ENCODE peak calls at places on chromosomes 4 and X, in six cellular contexts. One of them, this sample, is unnamed.

GRCh38 chr4:38319456-38320348 is 344.3 kb upstream of the KLF3 start:
- DNase-seq in cardiac muscle cell: peak
- DNase-seq in dorsolateral prefrontal cortex: peak
- DNase-seq in OCI-LY7: peak
- DNase-seq in MM.1S: peak
- DNase-seq in A549: peak
- DNase-seq in this sample: peak

GRCh38 chr4:67717586-67717985 is 16.6 kb upstream of the UBA6 start:
- DNase-seq in cardiac muscle cell: no peak
- DNase-seq in dorsolateral prefrontal cortex: no peak
- DNase-seq in OCI-LY7: no peak
- DNase-seq in MM.1S: no peak
- DNase-seq in A549: no peak
- DNase-seq in this sample: no peak

GRCh38 chrX:35919536-35920309 is at the start of gene CFAP47:
- DNase-seq in cardiac muscle cell: peak
- DNase-seq in dorsolateral prefrontal cortex: peak
- DNase-seq in OCI-LY7: no peak
- DNase-seq in MM.1S: peak
- DNase-seq in A549: peak
- DNase-seq in this sample: no peak

GRCh38 chr4:163878336-163879121 is 384.0 kb downstream of the TMA16 start:
- DNase-seq in cardiac muscle cell: no peak
- DNase-seq in dorsolateral prefrontal cortex: no peak
- DNase-seq in OCI-LY7: no peak
- DNase-seq in MM.1S: no peak
- DNase-seq in A549: no peak
- DNase-seq in this sample: no peak

GRCh38 chr4:99275050-99275449 is 15.7 kb downstream of the ADH1A start:
- DNase-seq in cardiac muscle cell: no peak
- DNase-seq in dorsolateral prefrontal cortex: no peak
- DNase-seq in OCI-LY7: no peak
- DNase-seq in MM.1S: no peak
- DNase-seq in A549: no peak
- DNase-seq in this sample: no peak

GRCh38 chr4:22202351-22203343 is 254.1 kb upstream of the KCNIP4 start:
- DNase-seq in cardiac muscle cell: no peak
- DNase-seq in dorsolateral prefrontal cortex: no peak
- DNase-seq in OCI-LY7: no peak
- DNase-seq in MM.1S: no peak
- DNase-seq in A549: no peak
- DNase-seq in this sample: no peak

GRCh38 chr4:39323836-39324235 is 42.3 kb downstream of the RFC1 start:
- DNase-seq in cardiac muscle cell: no peak
- DNase-seq in dorsolateral prefrontal cortex: no peak
- DNase-seq in OCI-LY7: no peak
- DNase-seq in MM.1S: no peak
- DNase-seq in A549: no peak
- DNase-seq in this sample: no peak

GRCh38 chrX:9789555-9789954 is 3.3 kb downstream of the SHROOM2 start:
- DNase-seq in cardiac muscle cell: no peak
- DNase-seq in dorsolateral prefrontal cortex: no peak
- DNase-seq in OCI-LY7: no peak
- DNase-seq in MM.1S: no peak
- DNase-seq in A549: no peak
- DNase-seq in this sample: no peak

GRCh38 chr4:13922459-13922858 is 294.9 kb upstream of the BOD1L1 start:
- DNase-seq in cardiac muscle cell: no peak
- DNase-seq in dorsolateral prefrontal cortex: no peak
- DNase-seq in OCI-LY7: no peak
- DNase-seq in MM.1S: peak
- DNase-seq in A549: no peak
- DNase-seq in this sample: no peak

GRCh38 chrX:155747520-155747919 is 133.6 kb upstream of the VAMP7 start:
- DNase-seq in cardiac muscle cell: no peak
- DNase-seq in dorsolateral prefrontal cortex: no peak
- DNase-seq in OCI-LY7: no peak
- DNase-seq in MM.1S: no peak
- DNase-seq in A549: no peak
- DNase-seq in this sample: no peak

GRCh38 chr4:7646384-7647061 is 211.8 kb upstream of the PSAPL1 start:
- DNase-seq in cardiac muscle cell: no peak
- DNase-seq in dorsolateral prefrontal cortex: no peak
- DNase-seq in OCI-LY7: no peak
- DNase-seq in MM.1S: no peak
- DNase-seq in A549: no peak
- DNase-seq in this sample: no peak

GRCh38 chr4:26938516-26938915 is 77.9 kb downstream of the STIM2 start:
- DNase-seq in cardiac muscle cell: peak
- DNase-seq in dorsolateral prefrontal cortex: no peak
- DNase-seq in OCI-LY7: no peak
- DNase-seq in MM.1S: no peak
- DNase-seq in A549: no peak
- DNase-seq in this sample: no peak

GRCh38 chr4:128449251-128449650 is 161.6 kb upstream of the PGRMC2 start:
- DNase-seq in cardiac muscle cell: no peak
- DNase-seq in dorsolateral prefrontal cortex: no peak
- DNase-seq in OCI-LY7: no peak
- DNase-seq in MM.1S: no peak
- DNase-seq in A549: no peak
- DNase-seq in this sample: no peak

GRCh38 chr4:2352171-2352570 is 66.3 kb downstream of the ZFYVE28 start:
- DNase-seq in cardiac muscle cell: no peak
- DNase-seq in dorsolateral prefrontal cortex: peak
- DNase-seq in OCI-LY7: no peak
- DNase-seq in MM.1S: no peak
- DNase-seq in A549: no peak
- DNase-seq in this sample: no peak

GRCh38 chr4:16183604-16184003 is 42.7 kb downstream of the TAPT1 start:
- DNase-seq in cardiac muscle cell: no peak
- DNase-seq in dorsolateral prefrontal cortex: no peak
- DNase-seq in OCI-LY7: no peak
- DNase-seq in MM.1S: no peak
- DNase-seq in A549: no peak
- DNase-seq in this sample: no peak

GRCh38 chrX:145825896-145826295 is 8.3 kb downstream of the SLITRK2 start:
- DNase-seq in cardiac muscle cell: peak
- DNase-seq in dorsolateral prefrontal cortex: no peak
- DNase-seq in OCI-LY7: peak
- DNase-seq in MM.1S: peak
- DNase-seq in A549: peak
- DNase-seq in this sample: no peak

GRCh38 chrX:29641461-29641860 is 573.9 kb upstream of the MAGEB2 start:
- DNase-seq in cardiac muscle cell: no peak
- DNase-seq in dorsolateral prefrontal cortex: no peak
- DNase-seq in OCI-LY7: no peak
- DNase-seq in MM.1S: no peak
- DNase-seq in A549: no peak
- DNase-seq in this sample: no peak

GRCh38 chr4:2672700-2673099 is 83.4 kb downstream of the TNIP2 start:
- DNase-seq in cardiac muscle cell: no peak
- DNase-seq in dorsolateral prefrontal cortex: no peak
- DNase-seq in OCI-LY7: peak
- DNase-seq in MM.1S: no peak
- DNase-seq in A549: no peak
- DNase-seq in this sample: no peak

GRCh38 chr4:13168326-13168725 is 315.8 kb downstream of the RAB28 start:
- DNase-seq in cardiac muscle cell: no peak
- DNase-seq in dorsolateral prefrontal cortex: no peak
- DNase-seq in OCI-LY7: no peak
- DNase-seq in MM.1S: no peak
- DNase-seq in A549: no peak
- DNase-seq in this sample: no peak

GRCh38 chr4:40056722-40057539 is at the start of gene N4BP2:
- DNase-seq in cardiac muscle cell: peak
- DNase-seq in dorsolateral prefrontal cortex: peak
- DNase-seq in OCI-LY7: peak
- DNase-seq in MM.1S: peak
- DNase-seq in A549: peak
- DNase-seq in this sample: peak

GRCh38 chr4:6269651-6270511 is at the start of gene WFS1:
- DNase-seq in cardiac muscle cell: peak
- DNase-seq in dorsolateral prefrontal cortex: peak
- DNase-seq in OCI-LY7: peak
- DNase-seq in MM.1S: peak
- DNase-seq in A549: peak
- DNase-seq in this sample: peak

GRCh38 chr4:6271206-6271605 is 1.6 kb downstream of the WFS1 start:
- DNase-seq in cardiac muscle cell: no peak
- DNase-seq in dorsolateral prefrontal cortex: no peak
- DNase-seq in OCI-LY7: no peak
- DNase-seq in MM.1S: no peak
- DNase-seq in A549: no peak
- DNase-seq in this sample: no peak

GRCh38 chr4:6269400-6269650 is 325 bp upstream of the WFS1 start:
- DNase-seq in cardiac muscle cell: no peak
- DNase-seq in dorsolateral prefrontal cortex: no peak
- DNase-seq in OCI-LY7: no peak
- DNase-seq in MM.1S: no peak
- DNase-seq in A549: no peak
- DNase-seq in this sample: no peak

GRCh38 chr4:6271701-6272465 is 2.2 kb downstream of the WFS1 start:
- DNase-seq in cardiac muscle cell: no peak
- DNase-seq in dorsolateral prefrontal cortex: no peak
- DNase-seq in OCI-LY7: no peak
- DNase-seq in MM.1S: no peak
- DNase-seq in A549: no peak
- DNase-seq in this sample: peak

DNA sequence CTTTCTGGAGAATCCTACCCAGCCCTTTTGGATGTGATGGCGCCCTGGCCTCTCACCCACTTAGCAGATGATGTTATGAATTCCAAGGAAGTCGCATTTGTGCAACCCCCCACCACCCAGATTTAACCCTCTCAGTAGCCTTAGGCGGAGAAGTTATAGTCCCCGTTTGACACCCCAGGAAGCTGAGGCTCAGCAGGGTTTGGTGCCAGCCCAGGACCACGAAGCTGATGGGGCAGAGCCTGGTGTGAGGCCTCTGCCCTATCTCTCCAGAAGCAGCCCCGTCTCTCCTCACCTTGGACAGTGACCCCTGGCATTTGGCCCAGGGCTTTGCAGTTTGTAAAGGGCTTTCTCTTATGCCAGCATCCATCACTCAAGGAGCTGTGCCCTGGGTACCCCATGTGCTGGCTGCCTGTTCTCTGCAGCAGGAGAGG is 1.1 kb downstream of the WFS1 start:
- DNase-seq in cardiac muscle cell: no peak
- DNase-seq in dorsolateral prefrontal cortex: no peak
- DNase-seq in OCI-LY7: no peak
- DNase-seq in MM.1S: no peak
- DNase-seq in A549: no peak
- DNase-seq in this sample: no peak
- H3K27ac ChIP-seq in cardiac muscle cell: no peak
- H3K27ac ChIP-seq in dorsolateral prefrontal cortex: peak
- H3K27ac ChIP-seq in OCI-LY7: no peak
- H3K27ac ChIP-seq in MM.1S: no peak
- H3K27ac ChIP-seq in A549: no peak
- H3K27ac ChIP-seq in this sample: peak

GRCh38 chr4:104451573-104451972 is 43.1 kb downstream of the CXXC4 start:
- DNase-seq in cardiac muscle cell: peak
- DNase-seq in dorsolateral prefrontal cortex: no peak
- DNase-seq in OCI-LY7: no peak
- DNase-seq in MM.1S: peak
- DNase-seq in A549: peak
- DNase-seq in this sample: no peak
- TF ChIP-seq CTCF in cardiac muscle cell: peak
- TF ChIP-seq CTCF in dorsolateral prefrontal cortex: peak
- TF ChIP-seq CTCF in OCI-LY7: peak
- TF ChIP-seq CTCF in MM.1S: peak
- TF ChIP-seq CTCF in A549: peak
- TF ChIP-seq CTCF in this sample: peak

GRCh38 chrX:38273453-38273852 is 52.8 kb upstream of the SRPX start:
- DNase-seq in cardiac muscle cell: no peak
- DNase-seq in dorsolateral prefrontal cortex: no peak
- DNase-seq in OCI-LY7: no peak
- DNase-seq in MM.1S: no peak
- DNase-seq in A549: no peak
- DNase-seq in this sample: no peak

GRCh38 chrX:38277136-38277535 is 50.2 kb downstream of the RPGR start:
- DNase-seq in cardiac muscle cell: no peak
- DNase-seq in dorsolateral prefrontal cortex: no peak
- DNase-seq in OCI-LY7: no peak
- DNase-seq in MM.1S: no peak
- DNase-seq in A549: peak
- DNase-seq in this sample: no peak

GRCh38 chrX:38276089-38276488 is 51.2 kb downstream of the RPGR start:
- DNase-seq in cardiac muscle cell: no peak
- DNase-seq in dorsolateral prefrontal cortex: no peak
- DNase-seq in OCI-LY7: no peak
- DNase-seq in MM.1S: no peak
- DNase-seq in A549: peak
- DNase-seq in this sample: no peak

GRCh38 chrX:38277802-38278201 is 49.5 kb downstream of the RPGR start:
- DNase-seq in cardiac muscle cell: no peak
- DNase-seq in dorsolateral prefrontal cortex: no peak
- DNase-seq in OCI-LY7: no peak
- DNase-seq in MM.1S: no peak
- DNase-seq in A549: peak
- DNase-seq in this sample: no peak

GRCh38 chrX:38275615-38276014 is 51.7 kb downstream of the RPGR start:
- DNase-seq in cardiac muscle cell: no peak
- DNase-seq in dorsolateral prefrontal cortex: no peak
- DNase-seq in OCI-LY7: no peak
- DNase-seq in MM.1S: no peak
- DNase-seq in A549: peak
- DNase-seq in this sample: no peak
- H3K27ac ChIP-seq in cardiac muscle cell: no peak
- H3K27ac ChIP-seq in dorsolateral prefrontal cortex: no peak
- H3K27ac ChIP-seq in OCI-LY7: no peak
- H3K27ac ChIP-seq in MM.1S: no peak
- H3K27ac ChIP-seq in A549: peak
- H3K27ac ChIP-seq in this sample: no peak

GRCh38 chr4:119721878-119722277 is 93.3 kb upstream of the PDE5A start:
- DNase-seq in cardiac muscle cell: no peak
- DNase-seq in dorsolateral prefrontal cortex: no peak
- DNase-seq in OCI-LY7: no peak
- DNase-seq in MM.1S: no peak
- DNase-seq in A549: no peak
- DNase-seq in this sample: no peak
- TF ChIP-seq CTCF in cardiac muscle cell: no peak
- TF ChIP-seq CTCF in dorsolateral prefrontal cortex: no peak
- TF ChIP-seq CTCF in OCI-LY7: no peak
- TF ChIP-seq CTCF in MM.1S: no peak
- TF ChIP-seq CTCF in A549: no peak
- TF ChIP-seq CTCF in this sample: no peak

GRCh38 chr4:85777908-85778808 is 303.2 kb downstream of the ARHGAP24 start:
- DNase-seq in cardiac muscle cell: no peak
- DNase-seq in dorsolateral prefrontal cortex: no peak
- DNase-seq in OCI-LY7: peak
- DNase-seq in MM.1S: peak
- DNase-seq in A549: no peak
- DNase-seq in this sample: no peak
- H3K27ac ChIP-seq in cardiac muscle cell: no peak
- H3K27ac ChIP-seq in dorsolateral prefrontal cortex: peak
- H3K27ac ChIP-seq in OCI-LY7: peak
- H3K27ac ChIP-seq in MM.1S: no peak
- H3K27ac ChIP-seq in A549: peak
- H3K27ac ChIP-seq in this sample: peak

GRCh38 chr4:150822407-150822806 is 192.7 kb downstream of the LRBA start:
- DNase-seq in cardiac muscle cell: peak
- DNase-seq in dorsolateral prefrontal cortex: no peak
- DNase-seq in OCI-LY7: no peak
- DNase-seq in MM.1S: no peak
- DNase-seq in A549: no peak
- DNase-seq in this sample: no peak
- TF ChIP-seq CTCF in cardiac muscle cell: no peak
- TF ChIP-seq CTCF in dorsolateral prefrontal cortex: no peak
- TF ChIP-seq CTCF in OCI-LY7: no peak
- TF ChIP-seq CTCF in MM.1S: no peak
- TF ChIP-seq CTCF in A549: no peak
- TF ChIP-seq CTCF in this sample: no peak

This sample was measured in right atrium auricular region.